ENCODE peak calls at places on chromosome 19, in seven cellular contexts. K is activated T-cell treated with anti-CD3 and anti-CD28 coated beads, Interleukin-2, amount 50 U/mL, for 72 hours; N is HEK293T; I is activated CD4-positive, CD25-positive, alpha-beta regulatory T cell treated with anti-CD3 and anti-CD28 coated beads, Interleukin-2, amount 50 U/mL, for 16 hours; L is stimulated activated CD4-positive, alpha-beta T cell treated with anti-CD3 and anti-CD28 coated beads, TNF-alpha, amount 100 ng/mL, for 48 hours; W is body of pancreas; O is sigmoid colon. Z is an unnamed sample.

GRCh38 chr19:16070366-16070990 is 5.8 kb upstream of the TPM4 start:
- DNase-seq in O (peak; percentile 86), L (peak; percentile 79), W (peak; percentile 63), K (peak; percentile 90), I (peak; percentile 79), N (no peak), Z (no peak)

GRCh38 chr19:17415107-17415506 is 4.7 kb upstream of the MVB12A start:
- DNase-seq in N (no peak), L (no peak), K (no peak), I (no peak), W (no peak), O (no peak), Z (no peak)

GRCh38 chr19:39936622-39937021 is 2.2 kb upstream of the FCGBP start:
- DNase-seq in N (no peak), O (no peak), I (no peak), K (no peak), W (no peak), L (no peak), Z (no peak)

GRCh38 chr19:43643326-43643725 is 3.7 kb upstream of the CADM4 start:
- DNase-seq in W (no peak), N (no peak), L (no peak), K (no peak), I (no peak), O (no peak), Z (no peak)

GRCh38 chr19:47650695-47651094 is 41.8 kb downstream of the BICRA start:
- DNase-seq in K (no peak), N (no peak), I (no peak), W (no peak), L (no peak), O (no peak), Z (no peak)

GRCh38 chr19:50492303-50493052 is 15.8 kb upstream of the GARIN5A start:
- DNase-seq in I (no peak), K (peak; percentile 56), O (peak; percentile 45), N (no peak), L (no peak), W (no peak), Z (no peak)

GRCh38 chr19:4713384-4713951 is 10.2 kb downstream of the DPP9 start:
- DNase-seq in I (no peak), N (no peak), W (peak; percentile 68), L (no peak), O (peak; percentile 96), K (no peak), Z (no peak)

GRCh38 chr19:34254552-34255432 is at the start of gene GARRE1:
- DNase-seq in W (peak; percentile 87), N (peak; percentile 82), L (peak; percentile 67), O (peak; percentile 68), K (peak; percentile 91), I (no peak), Z (no peak)

GRCh38 chr19:34402074-34402600 is 2.1 kb upstream of the PDCD2L start:
- DNase-seq in N (no peak), O (no peak), L (no peak), W (no peak), K (no peak), I (no peak), Z (no peak)

GRCh38 chr19:44943801-44944249 is 1.8 kb downstream of the APOC4 start:
- DNase-seq in K (no peak), I (no peak), N (no peak), W (no peak), O (peak; percentile 82), L (no peak), Z (no peak)

GRCh38 chr19:35773020-35773809 is 2.1 kb upstream of the ARHGAP33 start:
- DNase-seq in I (no peak), L (no peak), K (no peak), N (no peak), W (no peak), O (no peak), Z (no peak)

GRCh38 chr19:39563408-39563807 is 23.4 kb upstream of the EID2 start:
- DNase-seq in N (no peak), I (no peak), L (no peak), O (no peak), W (no peak), K (no peak), Z (no peak)

GRCh38 chr19:16638666-16639065 is 10.7 kb upstream of the MED26 start:
- DNase-seq in N (no peak), K (no peak), L (no peak), I (no peak), O (no peak), W (no peak), Z (no peak)

GRCh38 chr19:8530061-8530679 is 16.2 kb upstream of the ZNF414 start:
- DNase-seq in O (no peak), W (no peak), K (no peak), L (no peak), N (no peak), I (no peak), Z (no peak)

GRCh38 chr19:38270587-38271167 is 6.3 kb downstream of the SPINT2 start:
- DNase-seq in O (no peak), W (no peak), I (no peak), L (no peak), K (no peak), N (no peak), Z (no peak)

GRCh38 chr19:34324320-34324719 is 40.7 kb upstream of the GPI start:
- DNase-seq in W (no peak), K (no peak), L (no peak), N (no peak), O (peak; percentile 0), I (no peak), Z (no peak)

GRCh38 chr19:42239544-42240220 is 2.7 kb downstream of the GSK3A start:
- DNase-seq in W (no peak), I (no peak), N (no peak), L (no peak), O (no peak), K (no peak), Z (no peak)

GRCh38 chr19:3851254-3852176 is 17.3 kb downstream of the ZFR2 start:
- DNase-seq in L (no peak), O (no peak), W (no peak), K (no peak), N (no peak), I (no peak), Z (no peak)

GRCh38 chr19:21434967-21435544 is 38.1 kb downstream of the ZNF493 start:
- DNase-seq in O (no peak), I (no peak), L (no peak), K (no peak), W (no peak), N (no peak), Z (no peak)

GRCh38 chr19:53961523-53962345 is 1.0 kb upstream of the CACNG8 start:
- DNase-seq in N (peak; percentile 77), L (no peak), K (no peak), I (no peak), W (no peak), O (no peak), Z (no peak)

GRCh38 chr19:5665781-5666513 is 14.4 kb downstream of the MICOS13 start:
- DNase-seq in I (no peak), O (no peak), L (no peak), W (no peak), N (no peak), K (no peak), Z (no peak)

GRCh38 chr19:45496349-45496953 is 396 bp downstream of the RTN2 start:
- DNase-seq in K (peak; percentile 47), L (no peak), W (peak; percentile 38), I (no peak), O (no peak), N (peak; percentile 28), Z (no peak)

GRCh38 chr19:31103228-31103627 is 246.0 kb downstream of the TSHZ3 start:
- DNase-seq in N (no peak), O (no peak), K (no peak), W (no peak), I (no peak), L (no peak), Z (no peak)

GRCh38 chr19:1250374-1251232 is 2.2 kb downstream of the MIDN start:
- DNase-seq in N (peak; percentile 37), I (no peak), O (peak; percentile 93), W (peak; percentile 68), K (peak; percentile 53), L (no peak), Z (no peak)

GRCh38 chr19:38093587-38093986 is 130.4 kb downstream of the DPF1 start:
- DNase-seq in W (peak; percentile 30), O (no peak), K (no peak), N (no peak), I (no peak), L (no peak), Z (no peak)

GRCh38 chr19:4814625-4815425 is 16.7 kb downstream of the TICAM1 start:
- DNase-seq in N (no peak), K (no peak), O (no peak), L (no peak), W (no peak), I (no peak), Z (no peak)

GRCh38 chr19:11227201-11227886 is 12.1 kb upstream of the ANGPTL8 start:
- DNase-seq in K (no peak), I (no peak), L (peak; percentile 11), W (no peak), N (peak; percentile 80), O (no peak), Z (no peak)

GRCh38 chr19:11446652-11447301 is 11.3 kb downstream of the PRKCSH start:
- DNase-seq in W (peak; percentile 40), O (peak; percentile 78), L (no peak), N (peak; percentile 83), I (no peak), K (peak; percentile 62), Z (no peak)

GRCh38 chr19:28884786-28885476 is 328.0 kb downstream of the UQCRFS1 start:
- DNase-seq in K (no peak), I (no peak), N (no peak), W (no peak), O (no peak), L (no peak), Z (no peak)

GRCh38 chr19:23482829-23483228 is 87.6 kb upstream of the ZNF91 start:
- DNase-seq in K (no peak), W (no peak), I (no peak), L (no peak), O (no peak), N (no peak), Z (no peak)

GRCh38 chr19:16078759-16079707 is 2.7 kb downstream of the TPM4 start:
- DNase-seq in I (peak; percentile 54), N (peak; percentile 33), O (peak; percentile 94), W (peak; percentile 58), L (no peak), K (peak; percentile 72), Z (no peak)

GRCh38 chr19:13599681-13600080 is 93.4 kb upstream of the CACNA1A start:
- DNase-seq in I (no peak), O (peak; percentile 30), L (no peak), N (no peak), K (no peak), W (no peak), Z (no peak)

GRCh38 chr19:14871619-14872230 is 14.2 kb downstream of the OR7A17 start:
- DNase-seq in L (no peak), K (no peak), W (no peak), N (peak; percentile 12), O (no peak), I (no peak), Z (no peak)

GRCh38 chr19:3409346-3410064 is 43.1 kb downstream of the NFIC start:
- DNase-seq in N (no peak), W (peak; percentile 77), I (no peak), K (no peak), L (no peak), O (peak; percentile 98), Z (no peak)

GRCh38 chr19:46659151-46660007 is 1.6 kb downstream of the DACT3 start:
- DNase-seq in I (no peak), L (no peak), W (no peak), N (no peak), K (no peak), O (peak; percentile 85), Z (no peak)

GRCh38 chr19:42111811-42112210 is 20.4 kb downstream of the POU2F2 start:
- DNase-seq in I (no peak), K (no peak), L (no peak), W (no peak), N (no peak), O (no peak), Z (no peak)

Z was measured in omental fat pad.